ENCODE peak calls at places on chromosomes 7 and 10, in ten cellular contexts. A, F, V, X, D, U, Q, W, Z and G are unnamed samples. For H3K27me3 and H3K4me1, the result is how much of the 10 kb centered on the place peaks cover.

GRCh38 chr10:130750441-130750840 is 561.1 kb downstream of the TCERG1L start:
- DNase-seq in F (no peak), V (no peak), D (no peak), W (no peak), U (no peak), X (no peak), Z (peak), A (no peak), Q (no peak), G (no peak)

GRCh38 chr10:112842832-112843360 is 107.2 kb upstream of the TCF7L2 start:
- DNase-seq in D (no peak), Z (no peak), W (no peak), A (no peak), V (peak), F (no peak), X (no peak), U (no peak), Q (peak), G (no peak)

GRCh38 chr7:139575338-139575680 is 51.8 kb downstream of the CLEC2L start:
- DNase-seq in V (no peak), D (no peak), U (no peak), W (no peak), X (no peak), F (no peak), Z (no peak), Q (no peak), A (no peak), G (no peak)

GRCh38 chr10:122504551-122504950 is 43.2 kb downstream of the HTRA1 start:
- DNase-seq in U (no peak), D (peak), Z (peak), W (peak), Q (peak), A (no peak), X (peak), V (no peak), F (no peak), G (peak)

GRCh38 chr7:129078455-129078854 is 23.5 kb upstream of the TNPO3 start:
- DNase-seq in A (no peak), F (no peak), V (no peak), W (no peak), Z (no peak), U (no peak), X (no peak), Q (no peak), D (no peak), G (no peak)

GRCh38 chr10:98138031-98138430 is 3.6 kb downstream of the R3HCC1L start:
- DNase-seq in F (no peak), X (no peak), Q (no peak), Z (no peak), W (no peak), A (no peak), V (no peak), U (peak), D (no peak), G (no peak)

GRCh38 chr10:77837248-77837924 is 89.2 kb downstream of the DLG5 start:
- DNase-seq in U (peak), Z (peak), X (peak), F (no peak), W (no peak), A (peak), Q (peak), V (peak), D (no peak), G (peak)

GRCh38 chr10:80153460-80153859 is 20.9 kb downstream of the PLAC9 start:
- DNase-seq in Z (peak), F (no peak), Q (no peak), W (no peak), A (no peak), D (no peak), V (no peak), U (no peak), X (no peak), G (no peak)

GRCh38 chr7:38561166-38561565 is 70.0 kb downstream of the AMPH start:
- DNase-seq in X (peak), D (no peak), A (no peak), Z (no peak), V (no peak), F (no peak), W (no peak), Q (no peak), U (no peak), G (peak)

GRCh38 chr10:74234569-74234968 is 83.5 kb downstream of the ADK start:
- DNase-seq in V (no peak), X (no peak), U (peak), D (no peak), Z (no peak), W (no peak), F (no peak), Q (no peak), A (no peak), G (peak)

GRCh38 chr10:87935290-87936141 is 72.1 kb downstream of the PTEN start:
- DNase-seq in Z (no peak), V (peak), W (no peak), F (no peak), A (no peak), Q (no peak), X (peak), D (no peak), U (no peak), G (no peak)

GRCh38 chr10:44425466-44425865 is 40.6 kb upstream of the CXCL12 start:
- DNase-seq in D (no peak), X (no peak), U (no peak), Q (no peak), V (no peak), A (no peak), F (no peak), Z (no peak), W (no peak), G (no peak)

GRCh38 chr10:125708971-125709503 is 10.5 kb upstream of the EDRF1 start:
- DNase-seq in U (no peak), A (no peak), D (no peak), V (peak), W (no peak), X (no peak), F (no peak), Z (no peak), Q (no peak), G (no peak)

GRCh38 chr10:44997105-44997748 is 3.5 kb upstream of the ZNF22 start:
- DNase-seq in V (no peak), W (no peak), Z (no peak), Q (no peak), U (no peak), A (no peak), D (no peak), F (no peak), X (no peak), G (no peak)

DNA sequence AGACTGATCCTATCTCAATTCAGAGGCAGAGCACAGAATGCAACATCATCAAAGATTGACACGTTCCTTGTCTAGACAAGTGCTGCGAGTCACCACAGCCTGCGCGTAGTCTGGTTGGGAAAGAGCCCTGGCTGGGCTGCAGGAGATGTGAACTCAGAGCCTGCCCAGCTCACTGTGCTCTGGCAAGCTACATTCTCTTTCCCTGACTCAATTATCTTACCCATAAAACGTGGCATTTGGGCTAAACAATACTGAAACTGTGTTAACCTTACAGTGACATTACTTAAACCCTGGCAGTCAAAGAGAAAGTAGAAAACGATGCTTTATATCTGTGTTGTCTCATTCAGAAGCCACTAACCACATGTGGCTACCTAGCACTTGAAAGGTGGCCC is 55.5 kb upstream of the FRMD4A start:
- DNase-seq in W (no peak), A (no peak), Z (peak), U (no peak), D (no peak), F (no peak), V (peak), Q (no peak), X (peak), G (peak)
- H3K27me3 ChIP-seq in W (under half), A (under half), Z (under half), U (under half), D (under half), F (under half), V (under half), Q (under half), X (under half), G (under half)

DNA sequence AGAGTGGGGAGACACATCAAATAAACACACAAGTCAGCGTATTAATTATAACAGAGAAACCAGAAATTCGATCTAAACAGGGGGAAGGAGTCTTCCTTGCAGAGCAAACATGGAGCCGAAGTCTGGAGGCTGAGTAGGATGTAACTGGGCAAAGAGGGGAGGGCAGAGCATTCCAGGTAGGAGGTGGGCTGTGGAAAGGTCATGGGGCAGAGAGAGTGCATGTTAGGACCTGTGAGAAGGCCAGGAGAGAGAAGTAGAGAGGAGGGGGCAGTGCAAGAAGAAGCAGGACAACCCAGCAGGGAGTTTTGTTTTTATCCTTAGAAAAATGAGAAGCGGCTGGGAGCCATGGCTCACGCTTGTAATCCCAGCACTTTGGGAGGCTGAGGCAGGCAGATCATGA is 130.8 kb upstream of the GPR26 start:
- DNase-seq in Z (no peak), W (no peak), U (no peak), X (no peak), F (no peak), D (no peak), A (peak), V (no peak), Q (no peak), G (no peak)
- H3K4me1 ChIP-seq in Z (under half), W (under half), U (under half), X (under half), F (under half), D (under half), A (under half), V (under half), Q (under half), G (under half)

DNA sequence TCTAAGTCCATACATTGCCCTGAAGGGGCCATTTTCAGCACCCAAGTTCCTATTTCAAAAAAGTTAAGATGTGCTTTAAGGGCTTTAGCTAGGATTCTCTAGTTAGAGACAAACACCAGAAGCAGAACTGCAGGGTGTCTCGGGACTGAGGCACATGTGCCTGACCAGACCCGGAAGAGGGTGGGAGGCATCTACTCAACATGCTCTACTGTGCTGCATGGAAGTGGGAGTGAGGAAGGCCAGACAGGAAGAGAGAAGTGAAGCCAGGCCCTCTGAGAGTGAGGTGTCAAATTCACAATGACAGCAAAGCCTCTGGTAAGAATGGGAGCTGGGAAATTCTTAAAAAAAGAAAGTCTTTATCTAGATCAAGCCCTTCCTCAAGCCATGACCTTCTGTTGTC is 38.8 kb downstream of the PLXNA4 start:
- DNase-seq in Q (no peak), F (no peak), X (no peak), V (peak), W (peak), U (no peak), Z (no peak), A (no peak), D (no peak), G (no peak)
- H3K27me3 ChIP-seq in Q (under half), F (under half), X (under half), V (under half), W (under half), U (under half), Z (under half), A (under half), D (under half), G (under half)

GRCh38 chr7:77329466-77330168 is 86.5 kb downstream of the GSAP start:
- DNase-seq in Z (no peak), A (no peak), W (no peak), V (no peak), U (no peak), F (no peak), X (no peak), Q (no peak), D (no peak), G (no peak)
- H3K4me1 ChIP-seq in Z (under half), A (under half), W (under half), V (under half), U (under half), F (under half), X (under half), Q (under half), D (half or more), G (half or more)

GRCh38 chr10:42932116-42932515 is 144.8 kb upstream of the RET start:
- DNase-seq in W (no peak), Q (no peak), A (no peak), X (no peak), Z (no peak), V (no peak), F (no peak), D (no peak), U (no peak), G (no peak)

GRCh38 chr10:42932735-42933453 is 144.0 kb upstream of the RET start:
- DNase-seq in U (peak), A (peak), W (no peak), X (no peak), Z (peak), D (no peak), F (no peak), V (peak), Q (no peak), G (no peak)

GRCh38 chr10:42934351-42934811 is 142.5 kb upstream of the RET start:
- DNase-seq in W (no peak), U (no peak), V (no peak), F (no peak), Q (no peak), D (no peak), X (no peak), A (no peak), Z (peak), G (no peak)

GRCh38 chr10:42934842-42935241 is 142.0 kb upstream of the RET start:
- DNase-seq in Q (no peak), Z (no peak), U (no peak), A (no peak), D (no peak), V (no peak), F (no peak), W (no peak), X (no peak), G (no peak)

GRCh38 chr10:42933454-42934340 is 143.2 kb upstream of the RET start:
- DNase-seq in Q (peak), Z (no peak), W (no peak), A (peak), F (no peak), V (peak), X (no peak), D (no peak), U (peak), G (no peak)
- H3K27me3 ChIP-seq in Q (under half), Z (under half), W (under half), A (under half), F (under half), V (under half), X (under half), D (under half), U (under half), G (under half)